ENCODE peak calls at places on chromosomes 1 and 21, in nine cellular contexts. R is occipital lobe, Y is psoas muscle, F is AG04450, N is EL, O is sciatic nerve, D is iPS-NIHi11, M is ovary, Q is body of pancreas. K is an unnamed sample.

GRCh38 chr1:20081331-20081810 is 11.4 kb downstream of the PLA2G5 start:
- DNase-seq in R (no peak), Y (no peak), F (no peak), N (no peak), O (no peak), D (no peak), M (no peak), Q (no peak), K (no peak)

GRCh38 chr1:3871451-3871805 is 14.2 kb downstream of the DFFB start:
- DNase-seq in R (no peak), Y (no peak), F (no peak), N (no peak), O (no peak), D (no peak), M (no peak), Q (no peak), K (no peak)

GRCh38 chr1:152513081-152513480 is 1.2 kb upstream of the CRCT1 start:
- DNase-seq in R (no peak), Y (no peak), F (no peak), N (no peak), O (no peak), D (no peak), M (no peak), Q (no peak), K (no peak)

GRCh38 chr1:88961647-88962275 is 30.7 kb downstream of the KYAT3 start:
- DNase-seq in R (no peak), Y (no peak), F (no peak), N (no peak), O (no peak), D (no peak), M (no peak), Q (no peak), K (no peak)

GRCh38 chr21:45283611-45284455 is 3.9 kb downstream of the POFUT2 start:
- DNase-seq in R (no peak), Y (no peak), F (no peak), N (no peak), O (peak), D (peak), M (peak), Q (no peak), K (no peak)

GRCh38 chr1:85894651-85895050 is 186.4 kb upstream of the ZNHIT6 start:
- DNase-seq in R (no peak), Y (peak), F (peak), N (peak), O (peak), D (peak), M (no peak), Q (peak), K (peak)

GRCh38 chr21:43332872-43333300 is 94.0 kb downstream of the SIK1 start:
- DNase-seq in R (no peak), Y (no peak), F (no peak), N (no peak), O (no peak), D (peak), M (no peak), Q (no peak), K (no peak)

GRCh38 chr21:38037416-38037815 is 121.2 kb upstream of the KCNJ6 start:
- DNase-seq in R (no peak), Y (no peak), F (no peak), N (peak), O (no peak), D (no peak), M (no peak), Q (no peak), K (peak)

GRCh38 chr21:17270234-17270633 is 242.6 kb upstream of the CXADR start:
- DNase-seq in R (no peak), Y (peak), F (peak), N (peak), O (no peak), D (peak), M (peak), Q (peak), K (peak)

K was measured in A172.